ENCODE peak calls at places on chromosomes 4 and X, in seven cellular contexts. T, C, J, O, A, I and U are unnamed samples.

GRCh38 chrX:130975947-130976346 is 72.9 kb upstream of the ENOX2 start:
- DNase-seq in T (peak), O (no peak), J (peak), A (peak), I (no peak), C (peak), U (no peak)

GRCh38 chrX:30864383-30864785 is 24.7 kb downstream of the TAB3 start:
- DNase-seq in J (peak), O (no peak), C (no peak), T (no peak), I (no peak), A (no peak), U (no peak)

GRCh38 chr4:108762559-108763225 is at the start of gene ETNPPL:
- DNase-seq in J (no peak), A (no peak), C (no peak), I (no peak), O (no peak), T (peak), U (no peak)

GRCh38 chr4:184764601-184765000 is 30.7 kb upstream of the CENPU start:
- DNase-seq in I (peak), C (no peak), T (no peak), A (no peak), O (no peak), J (no peak), U (no peak)

GRCh38 chrX:19865567-19866363 is 21.6 kb downstream of the SH3KBP1 start:
- DNase-seq in J (no peak), A (peak), C (no peak), I (no peak), O (no peak), T (no peak), U (no peak)

GRCh38 chr4:40325406-40326019 is 9.6 kb upstream of the CHRNA9 start:
- DNase-seq in T (peak), O (no peak), C (peak), J (peak), I (no peak), A (peak), U (peak)

GRCh38 chr4:8644966-8645752 is 52.6 kb downstream of the CPZ start:
- DNase-seq in A (no peak), C (no peak), O (peak), T (no peak), I (peak), J (no peak), U (no peak)

GRCh38 chr4:3787489-3788365 is 21.5 kb downstream of the ADRA2C start:
- DNase-seq in I (no peak), C (no peak), T (no peak), J (no peak), O (no peak), A (no peak), U (no peak)

GRCh38 chr4:53601251-53601764 is 10.0 kb upstream of the LNX1 start:
- DNase-seq in C (no peak), J (peak), A (no peak), O (peak), T (peak), I (no peak), U (no peak)

GRCh38 chr4:122602277-122603142 is 18.4 kb downstream of the IL21 start:
- DNase-seq in J (peak), O (no peak), C (no peak), I (no peak), A (no peak), T (no peak), U (no peak)

GRCh38 chr4:87718221-87718620 is 68.1 kb downstream of the DMP1 start:
- DNase-seq in A (no peak), T (no peak), O (no peak), J (no peak), I (no peak), C (no peak), U (no peak)

GRCh38 chr4:98932539-98932938 is 3.6 kb upstream of the EIF4E start:
- DNase-seq in J (no peak), T (no peak), C (no peak), A (no peak), I (no peak), O (no peak), U (no peak)

GRCh38 chr4:19927381-19927780 is 324.3 kb upstream of the SLIT2 start:
- DNase-seq in C (no peak), T (no peak), J (peak), I (no peak), O (no peak), A (no peak), U (no peak)

GRCh38 chrX:133953785-133954355 is 31.5 kb downstream of the GPC3 start:
- DNase-seq in A (no peak), C (no peak), J (no peak), O (no peak), I (no peak), T (no peak), U (no peak)

GRCh38 chrX:133961046-133961445 is 24.3 kb downstream of the GPC3 start:
- DNase-seq in C (no peak), A (no peak), O (no peak), I (no peak), T (no peak), J (no peak), U (no peak)

GRCh38 chrX:133959972-133960371 is 25.4 kb downstream of the GPC3 start:
- DNase-seq in C (no peak), O (no peak), I (no peak), T (no peak), J (no peak), A (no peak), U (no peak)

GRCh38 chrX:133956570-133957340 is 28.6 kb downstream of the GPC3 start:
- DNase-seq in T (no peak), J (no peak), O (no peak), C (no peak), I (no peak), A (no peak), U (no peak)

GRCh38 chrX:133958997-133959688 is 26.3 kb downstream of the GPC3 start:
- DNase-seq in J (no peak), I (no peak), A (no peak), T (no peak), C (no peak), O (no peak), U (no peak)
- TF ChIP-seq CTCF in J (peak), I (no peak), A (no peak), T (no peak), C (no peak), O (no peak), U (no peak)

GRCh38 chrX:93875621-93876282 is 201.7 kb downstream of the FAM133A start:
- DNase-seq in J (no peak), I (no peak), A (no peak), O (no peak), T (no peak), C (no peak), U (no peak)

GRCh38 chrX:93874554-93874953 is 200.5 kb downstream of the FAM133A start:
- DNase-seq in I (no peak), J (peak), O (no peak), A (no peak), C (no peak), T (peak), U (no peak)
- TF ChIP-seq CTCF in I (no peak), J (peak), O (no peak), A (no peak), C (peak), T (peak), U (peak)

GRCh38 chr4:95219109-95219508 is 329.7 kb downstream of the UNC5C start:
- DNase-seq in O (no peak), T (no peak), C (no peak), A (no peak), J (peak), I (no peak), U (no peak)

GRCh38 chr4:95220205-95221175 is 328.3 kb downstream of the UNC5C start:
- DNase-seq in T (no peak), O (no peak), A (no peak), J (no peak), I (no peak), C (no peak), U (no peak)

DNA sequence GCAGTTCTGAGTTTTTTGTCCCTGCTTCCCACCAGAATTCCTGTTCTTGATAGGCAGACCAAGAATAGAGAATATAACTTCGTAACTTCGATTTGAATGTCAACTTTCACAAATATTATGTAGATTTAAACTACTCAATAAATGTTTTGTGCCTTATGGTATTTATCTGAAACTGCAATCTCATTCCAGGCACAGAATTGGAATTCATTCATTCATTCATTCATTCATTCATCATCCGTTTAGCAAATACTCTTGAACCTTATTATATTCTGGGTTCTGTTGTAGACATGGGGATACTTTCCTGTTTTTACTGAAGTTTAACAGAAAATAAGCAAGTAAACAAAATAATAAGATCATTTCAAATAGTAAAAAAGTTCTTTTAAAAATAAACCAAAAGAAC is 324.4 kb downstream of the UNC5C start:
- DNase-seq in J (no peak), O (no peak), I (no peak), T (no peak), C (no peak), A (no peak), U (no peak)
- TF ChIP-seq CTCF in J (no peak), O (no peak), I (no peak), T (no peak), C (no peak), A (no peak), U (no peak)

GRCh38 chrX:74923942-74924448 is 1.3 kb downstream of the NEXMIF start:
- DNase-seq in C (no peak), J (no peak), T (peak), O (no peak), A (no peak), I (peak), U (no peak)

GRCh38 chrX:74922922-74923321 is 2.3 kb downstream of the NEXMIF start:
- DNase-seq in O (no peak), I (no peak), C (no peak), T (no peak), J (no peak), A (no peak), U (no peak)

GRCh38 chrX:74931214-74931613 is 6.0 kb upstream of the NEXMIF start:
- DNase-seq in O (no peak), T (peak), J (no peak), I (no peak), C (no peak), A (no peak), U (no peak)

GRCh38 chrX:74924449-74925209 is 623 bp downstream of the NEXMIF start:
- DNase-seq in I (peak), J (peak), O (peak), A (no peak), C (no peak), T (peak), U (peak)

DNA sequence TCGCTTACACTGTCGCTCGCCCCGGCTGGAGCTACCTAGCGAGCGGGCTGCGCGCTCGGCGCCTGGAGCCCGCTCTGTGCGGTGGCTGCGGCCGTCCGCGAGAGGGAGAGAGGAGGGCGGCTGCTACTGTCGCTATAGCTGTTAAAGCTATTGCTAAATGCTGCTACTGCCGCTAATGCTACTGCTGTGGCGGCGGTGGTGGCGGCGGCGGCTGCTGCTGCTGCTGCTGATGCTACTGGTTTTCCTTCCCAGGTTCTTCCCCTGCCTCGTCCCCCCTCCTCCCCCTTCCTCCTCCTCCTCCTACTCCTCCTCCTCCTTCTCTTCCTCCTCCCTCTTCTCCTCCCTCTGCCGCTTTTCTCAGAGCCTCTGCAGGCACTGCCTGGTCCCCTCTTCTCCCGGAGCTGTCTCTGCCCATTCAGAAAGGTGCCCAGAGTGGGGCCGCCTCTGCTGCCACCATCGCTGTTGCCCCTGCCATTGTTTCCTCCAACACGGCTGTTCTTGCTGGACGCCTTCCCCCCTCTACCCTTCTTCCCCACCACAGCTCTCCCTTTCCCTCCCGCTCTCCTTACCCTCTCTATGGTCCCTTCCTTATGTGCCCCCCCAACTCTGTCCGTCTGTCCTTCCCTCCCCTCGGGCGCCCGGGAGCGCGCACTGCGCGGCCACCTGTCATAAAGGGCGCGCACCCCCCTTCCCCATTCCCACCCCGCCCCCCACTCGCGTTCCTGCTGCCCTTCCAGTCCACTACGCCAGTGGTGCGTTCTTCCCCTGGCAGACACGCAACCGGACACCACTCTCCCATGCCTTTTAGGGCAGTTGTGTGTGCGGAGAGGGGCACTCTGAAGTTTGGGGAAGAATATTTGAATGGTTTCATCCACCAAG is at the start of gene NEXMIF:
- DNase-seq in C (no peak), O (no peak), J (peak), I (peak), A (no peak), T (peak), U (peak)
- TF ChIP-seq CTCF in C (no peak), O (no peak), J (no peak), I (no peak), A (no peak), T (no peak), U (peak)

DNA sequence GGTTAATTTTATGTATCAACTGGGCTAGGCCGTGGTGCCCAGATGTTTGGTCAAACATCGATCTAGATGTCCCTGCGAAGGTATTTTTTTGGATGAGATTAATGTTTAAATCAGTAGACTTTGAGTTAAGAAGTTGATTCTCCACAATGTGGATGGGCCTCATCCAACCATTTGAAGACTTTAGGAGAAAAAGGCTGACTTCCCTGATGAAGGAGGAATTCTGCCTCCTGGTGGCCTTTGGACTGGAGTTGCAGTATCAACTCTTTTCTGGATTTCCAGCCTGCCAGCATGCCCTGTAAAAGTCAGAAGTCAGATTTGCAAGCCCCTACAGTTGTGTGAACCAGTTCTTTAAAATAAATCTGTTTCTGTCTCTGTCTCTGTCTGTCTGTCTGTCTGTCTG is 91.4 kb downstream of the STK32B start:
- DNase-seq in J (peak), O (no peak), I (no peak), T (peak), A (no peak), C (no peak), U (no peak)
- TF ChIP-seq CTCF in J (peak), O (no peak), I (peak), T (peak), A (no peak), C (peak), U (peak)

DNA sequence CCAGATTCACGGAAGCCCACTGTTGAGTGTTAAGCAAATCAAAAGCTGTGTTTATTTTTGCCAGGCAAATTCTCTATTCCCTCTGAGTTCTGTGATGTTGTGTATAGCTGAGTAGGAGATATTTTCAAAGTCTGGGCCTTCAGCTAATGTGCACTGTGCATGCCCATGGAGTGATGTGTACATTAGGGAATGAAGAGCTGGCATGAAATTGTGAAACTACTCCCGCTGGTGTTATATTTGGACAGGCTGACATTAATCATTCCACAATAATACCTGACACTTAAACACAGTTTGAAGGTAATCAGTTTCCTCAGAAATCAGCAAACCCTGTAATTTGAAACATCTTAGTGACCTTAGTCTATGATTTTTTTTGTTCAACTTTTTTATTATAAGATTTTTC is 88.1 kb upstream of the MBNL3 start:
- DNase-seq in I (no peak), A (no peak), C (no peak), T (no peak), O (no peak), J (no peak), U (no peak)
- TF ChIP-seq CTCF in I (no peak), A (no peak), C (no peak), T (no peak), O (no peak), J (no peak), U (no peak)